ENCODE peak calls at places on chromosomes 5 and 9, in nine cellular contexts. One of them, this sample, is unnamed.

GRCh38 chr5:73447234-73448071 is 1.1 kb downstream of the FOXD1 start:
- DNase-seq in HFF-Myc: no peak
- DNase-seq in AG10803: peak
- DNase-seq in HuH-7.5: peak
- DNase-seq in naive B cell: peak
- DNase-seq in ELR: peak
- DNase-seq in aorta: peak
- DNase-seq in T-helper 9 cell: no peak
- DNase-seq in activated CD4-positive, alpha-beta T cell treated with anti-CD3 and anti-CD28 coated beads for 24 hours: no peak
- DNase-seq in this sample: no peak

GRCh38 chr5:145101246-145101645 is 733.9 kb downstream of the PRELID2 start:
- DNase-seq in HuH-7.5: no peak
- DNase-seq in HFF-Myc: no peak
- DNase-seq in ELR: peak
- DNase-seq in T-helper 9 cell: no peak
- DNase-seq in naive B cell: no peak
- DNase-seq in activated CD4-positive, alpha-beta T cell treated with anti-CD3 and anti-CD28 coated beads for 24 hours: no peak
- DNase-seq in aorta: no peak
- DNase-seq in AG10803: no peak
- DNase-seq in this sample: no peak

GRCh38 chr9:88197781-88198345 is 59.6 kb upstream of the SPATA31C2 start:
- DNase-seq in aorta: no peak
- DNase-seq in T-helper 9 cell: no peak
- DNase-seq in ELR: peak
- DNase-seq in activated CD4-positive, alpha-beta T cell treated with anti-CD3 and anti-CD28 coated beads for 24 hours: no peak
- DNase-seq in HFF-Myc: peak
- DNase-seq in AG10803: peak
- DNase-seq in naive B cell: no peak
- DNase-seq in HuH-7.5: no peak
- DNase-seq in this sample: no peak

GRCh38 chr5:89996892-89997291 is 412.7 kb downstream of the CETN3 start:
- DNase-seq in aorta: no peak
- DNase-seq in activated CD4-positive, alpha-beta T cell treated with anti-CD3 and anti-CD28 coated beads for 24 hours: no peak
- DNase-seq in ELR: no peak
- DNase-seq in HFF-Myc: no peak
- DNase-seq in HuH-7.5: no peak
- DNase-seq in naive B cell: no peak
- DNase-seq in AG10803: no peak
- DNase-seq in T-helper 9 cell: no peak
- DNase-seq in this sample: no peak

GRCh38 chr9:13598738-13599137 is 319.2 kb upstream of the MPDZ start:
- DNase-seq in ELR: no peak
- DNase-seq in aorta: no peak
- DNase-seq in activated CD4-positive, alpha-beta T cell treated with anti-CD3 and anti-CD28 coated beads for 24 hours: no peak
- DNase-seq in AG10803: no peak
- DNase-seq in naive B cell: no peak
- DNase-seq in T-helper 9 cell: no peak
- DNase-seq in HFF-Myc: no peak
- DNase-seq in HuH-7.5: no peak
- DNase-seq in this sample: no peak

GRCh38 chr5:144844086-144844485 is 673.4 kb downstream of the KCTD16 start:
- DNase-seq in HFF-Myc: no peak
- DNase-seq in activated CD4-positive, alpha-beta T cell treated with anti-CD3 and anti-CD28 coated beads for 24 hours: no peak
- DNase-seq in HuH-7.5: no peak
- DNase-seq in ELR: no peak
- DNase-seq in naive B cell: no peak
- DNase-seq in AG10803: no peak
- DNase-seq in aorta: no peak
- DNase-seq in T-helper 9 cell: no peak
- DNase-seq in this sample: no peak

GRCh38 chr9:38129366-38129765 is 60.3 kb upstream of the SHB start:
- DNase-seq in HuH-7.5: no peak
- DNase-seq in AG10803: no peak
- DNase-seq in ELR: no peak
- DNase-seq in aorta: no peak
- DNase-seq in T-helper 9 cell: no peak
- DNase-seq in activated CD4-positive, alpha-beta T cell treated with anti-CD3 and anti-CD28 coated beads for 24 hours: no peak
- DNase-seq in naive B cell: no peak
- DNase-seq in HFF-Myc: no peak
- DNase-seq in this sample: no peak

GRCh38 chr9:86974421-86974820 is 27.1 kb upstream of the GAS1 start:
- DNase-seq in activated CD4-positive, alpha-beta T cell treated with anti-CD3 and anti-CD28 coated beads for 24 hours: no peak
- DNase-seq in HuH-7.5: no peak
- DNase-seq in T-helper 9 cell: no peak
- DNase-seq in aorta: no peak
- DNase-seq in AG10803: no peak
- DNase-seq in HFF-Myc: no peak
- DNase-seq in ELR: no peak
- DNase-seq in naive B cell: no peak
- DNase-seq in this sample: no peak

GRCh38 chr9:86135374-86135773 is 36.0 kb upstream of the GOLM1 start:
- DNase-seq in AG10803: no peak
- DNase-seq in aorta: no peak
- DNase-seq in naive B cell: no peak
- DNase-seq in HFF-Myc: no peak
- DNase-seq in T-helper 9 cell: no peak
- DNase-seq in HuH-7.5: no peak
- DNase-seq in ELR: no peak
- DNase-seq in activated CD4-positive, alpha-beta T cell treated with anti-CD3 and anti-CD28 coated beads for 24 hours: no peak
- DNase-seq in this sample: no peak